ENCODE peak calls at places on chromosomes 16 and 17, in four cellular contexts. U, A, B and L are unnamed samples. For H3K4me1, the result is how much of the 10 kb centered on the place peaks cover.

GRCh38 chr17:63476857-63477470 is at the start of gene ACE:
- DNase-seq in U (peak), A (peak), B (no peak), L (peak)

GRCh38 chr16:5722220-5722619 is 624.6 kb upstream of the EEF2KMT start:
- DNase-seq in U (no peak), A (no peak), B (no peak), L (no peak)

GRCh38 chr17:15782809-15783208 is 50.7 kb downstream of the TBC1D26 start:
- DNase-seq in U (no peak), A (peak), B (no peak), L (peak)

GRCh38 chr16:69309316-69309715 is 1.8 kb upstream of the VPS4A start:
- DNase-seq in U (no peak), A (no peak), B (no peak), L (no peak)

GRCh38 chr16:89122322-89122831 is 28.7 kb downstream of the ACSF3 start:
- DNase-seq in U (peak), A (no peak), B (no peak), L (peak)

GRCh38 chr17:17994271-17994670 is 21.6 kb downstream of the DRC3 start:
- DNase-seq in U (peak), A (peak), B (no peak), L (no peak)

GRCh38 chr17:48578616-48579560 is 738 bp upstream of the HOXB4 start:
- DNase-seq in U (no peak), A (no peak), B (no peak), L (no peak)

GRCh38 chr17:49984776-49985175 is 10.2 kb downstream of the DLX3 start:
- DNase-seq in U (no peak), A (no peak), B (no peak), L (no peak)

GRCh38 chr17:20992987-20993862 is 49.6 kb downstream of the USP22 start:
- DNase-seq in U (peak), A (peak), B (no peak), L (peak)

GRCh38 chr17:48490391-48491026 is 40.3 kb downstream of the HOXB1 start:
- DNase-seq in U (no peak), A (no peak), B (no peak), L (no peak)

GRCh38 chr16:79599256-79599836 is 1.2 kb downstream of the MAF start:
- DNase-seq in U (no peak), A (peak), B (no peak), L (no peak)

GRCh38 chr17:75077072-75077489 is 10.7 kb upstream of the SLC16A5 start:
- DNase-seq in U (no peak), A (no peak), B (no peak), L (peak)

GRCh38 chr16:67162439-67163163 is 1.9 kb upstream of the HSF4 start:
- DNase-seq in U (no peak), A (no peak), B (no peak), L (no peak)
- H3K4me1 ChIP-seq in U (half or more), A (under half), B (under half), L (under half)

GRCh38 chr17:81552244-81553017 is at the start of gene FAAP100:
- DNase-seq in U (peak), A (peak), B (no peak), L (peak)
- H3K4me1 ChIP-seq in U (under half), A (under half), B (under half), L (under half)

GRCh38 chr16:81700071-81700779 is 78.9 kb upstream of the PLCG2 start:
- DNase-seq in U (no peak), A (no peak), B (no peak), L (no peak)

GRCh38 chr16:81701296-81701970 is 77.7 kb upstream of the PLCG2 start:
- DNase-seq in U (no peak), A (no peak), B (no peak), L (no peak)

GRCh38 chr16:81697886-81698635 is 81.0 kb upstream of the PLCG2 start:
- DNase-seq in U (no peak), A (no peak), B (no peak), L (no peak)

GRCh38 chr16:81700780-81701165 is 78.3 kb upstream of the PLCG2 start:
- DNase-seq in U (no peak), A (no peak), B (no peak), L (no peak)

DNA sequence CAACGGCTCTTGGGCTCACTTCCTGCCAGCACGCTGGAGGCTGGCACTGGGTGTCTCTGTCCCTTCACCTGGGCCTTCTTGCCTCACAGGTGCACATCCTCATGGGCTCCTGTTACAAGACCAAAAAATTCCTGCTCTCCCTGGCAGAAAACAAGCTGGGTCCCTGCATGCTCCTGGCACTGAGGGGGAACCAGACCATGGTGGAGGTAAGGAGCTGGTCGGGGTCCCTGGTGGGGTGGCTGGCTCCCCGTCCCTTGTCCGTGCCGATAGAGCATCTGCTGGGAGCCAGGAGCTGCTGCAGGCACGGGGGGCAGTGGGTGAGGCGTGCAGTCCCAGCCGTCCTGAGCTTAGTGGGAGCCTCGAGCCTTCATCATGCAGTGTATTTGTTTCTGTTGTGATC is 79.5 kb upstream of the PLCG2 start:
- DNase-seq in U (no peak), A (no peak), B (no peak), L (no peak)
- H3K4me1 ChIP-seq in U (under half), A (under half), B (under half), L (under half)

DNA sequence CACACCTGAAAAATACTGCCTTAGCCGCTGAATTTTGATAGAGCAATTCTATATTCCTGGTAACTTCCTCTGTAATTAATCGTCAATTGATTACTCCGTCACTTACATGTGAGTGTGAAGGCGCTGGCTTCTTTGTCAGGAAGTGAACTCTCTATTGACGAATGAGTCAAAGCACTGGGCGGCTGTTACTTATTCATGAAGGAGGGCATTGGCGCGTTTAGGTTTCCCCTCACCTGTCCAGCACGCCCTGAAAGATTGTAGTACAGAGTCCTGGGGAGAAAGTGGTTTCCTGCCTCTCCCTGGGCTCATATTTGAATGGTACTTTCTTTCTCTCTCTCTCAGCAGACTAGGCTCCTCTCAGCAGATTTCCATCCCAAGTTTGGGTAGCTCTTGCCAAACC is 21.0 kb downstream of the SOCS3 start:
- DNase-seq in U (no peak), A (no peak), B (no peak), L (peak)
- H3K4me1 ChIP-seq in U (under half), A (under half), B (under half), L (under half)

DNA sequence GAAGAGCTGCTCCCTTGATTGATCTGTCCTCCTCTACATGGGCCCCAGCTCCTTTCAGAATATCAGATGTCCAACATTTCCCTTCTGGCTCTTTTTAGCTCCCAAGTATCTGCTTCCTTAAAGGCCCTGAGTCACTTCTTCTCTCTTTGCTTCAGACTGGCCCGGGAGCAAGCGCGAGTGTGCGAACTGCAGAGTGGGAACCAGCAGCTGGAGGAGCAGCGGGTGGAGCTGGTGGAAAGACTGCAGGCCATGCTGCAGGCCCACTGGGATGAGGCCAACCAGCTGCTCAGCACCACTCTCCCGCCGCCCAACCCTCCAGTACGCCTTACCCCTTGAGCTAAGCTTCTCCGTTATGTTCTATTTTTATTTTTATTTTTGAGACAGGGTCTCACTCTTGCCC is 12.3 kb downstream of the CNTROB start:
- DNase-seq in U (no peak), A (no peak), B (no peak), L (no peak)
- H3K4me1 ChIP-seq in U (under half), A (under half), B (under half), L (under half)